ENCODE peak calls at places on chromosomes 4 and X, in five cellular contexts. U, T, X, B and J are unnamed samples.
A peak's percentile ranks its signal among the peaks of the same experiment; 100 is the strongest.

GRCh38 chrX:73267206-73267605 is 52.6 kb upstream of the NAP1L2 start:
- DNase-seq in X (no peak), T (no peak), U (no peak), B (no peak), J (no peak)

GRCh38 chr4:186074189-186074588 is 5.2 kb downstream of the TLR3 start:
- DNase-seq in T (no peak), X (no peak), U (no peak), B (no peak), J (no peak)

GRCh38 chr4:113692809-113693411 is 68.6 kb downstream of the CAMK2D start:
- DNase-seq in U (no peak), T (no peak), B (no peak), X (no peak), J (no peak)

GRCh38 chr4:128308986-128309385 is 21.4 kb upstream of the PGRMC2 start:
- DNase-seq in U (no peak), X (no peak), T (no peak), B (peak; percentile 42), J (no peak)

GRCh38 chrX:57289089-57289488 is 2.6 kb downstream of the FAAH2 start:
- DNase-seq in U (peak; percentile 53), B (no peak), X (peak; percentile 0), T (no peak), J (no peak)

GRCh38 chr4:18014269-18014668 is 7.3 kb downstream of the LCORL start:
- DNase-seq in T (no peak), X (no peak), B (no peak), U (no peak), J (no peak)

GRCh38 chr4:54085284-54085683 is 14.7 kb upstream of the GSX2 start:
- DNase-seq in T (peak; percentile 50), X (peak; percentile 84), U (peak; percentile 96), B (peak; percentile 91), J (peak; percentile 87)

GRCh38 chr4:40887690-40888089 is 137.9 kb downstream of the NSUN7 start:
- DNase-seq in T (no peak), U (peak; percentile 18), X (no peak), B (peak; percentile 59), J (no peak)

GRCh38 chr4:183360161-183360919 is 38.1 kb upstream of the CLDN24 start:
- DNase-seq in U (peak; percentile 39), X (no peak), B (peak; percentile 70), T (no peak), J (no peak)

GRCh38 chr4:5685296-5685695 is 23.1 kb downstream of the EVC2 start:
- DNase-seq in T (no peak), U (no peak), X (no peak), B (no peak), J (no peak)

GRCh38 chrX:124328765-124329164 is 3.7 kb upstream of the TEX13D start:
- DNase-seq in T (no peak), U (peak; percentile 75), X (no peak), B (no peak), J (peak; percentile 2)

GRCh38 chrX:109954333-109954732 is 48.6 kb upstream of the TMEM164 start:
- DNase-seq in U (no peak), B (peak; percentile 72), X (no peak), T (no peak), J (peak; percentile 16)

GRCh38 chr4:56976283-56976877 is 1.0 kb downstream of the NOA1 start:
- DNase-seq in B (no peak), X (peak; percentile 2), U (peak; percentile 13), T (no peak), J (no peak)

GRCh38 chr4:40563401-40563800 is 66.3 kb downstream of the RBM47 start:
- DNase-seq in U (no peak), T (no peak), B (no peak), X (no peak), J (no peak)

GRCh38 chrX:149504226-149504914 is 736 bp downstream of the IDS start:
- DNase-seq in B (no peak), T (no peak), U (no peak), X (no peak), J (no peak)
- TF ChIP-seq CTCF in B (no peak), T (no peak), U (peak; percentile 8), X (peak; percentile 29), J (no peak)

DNA sequence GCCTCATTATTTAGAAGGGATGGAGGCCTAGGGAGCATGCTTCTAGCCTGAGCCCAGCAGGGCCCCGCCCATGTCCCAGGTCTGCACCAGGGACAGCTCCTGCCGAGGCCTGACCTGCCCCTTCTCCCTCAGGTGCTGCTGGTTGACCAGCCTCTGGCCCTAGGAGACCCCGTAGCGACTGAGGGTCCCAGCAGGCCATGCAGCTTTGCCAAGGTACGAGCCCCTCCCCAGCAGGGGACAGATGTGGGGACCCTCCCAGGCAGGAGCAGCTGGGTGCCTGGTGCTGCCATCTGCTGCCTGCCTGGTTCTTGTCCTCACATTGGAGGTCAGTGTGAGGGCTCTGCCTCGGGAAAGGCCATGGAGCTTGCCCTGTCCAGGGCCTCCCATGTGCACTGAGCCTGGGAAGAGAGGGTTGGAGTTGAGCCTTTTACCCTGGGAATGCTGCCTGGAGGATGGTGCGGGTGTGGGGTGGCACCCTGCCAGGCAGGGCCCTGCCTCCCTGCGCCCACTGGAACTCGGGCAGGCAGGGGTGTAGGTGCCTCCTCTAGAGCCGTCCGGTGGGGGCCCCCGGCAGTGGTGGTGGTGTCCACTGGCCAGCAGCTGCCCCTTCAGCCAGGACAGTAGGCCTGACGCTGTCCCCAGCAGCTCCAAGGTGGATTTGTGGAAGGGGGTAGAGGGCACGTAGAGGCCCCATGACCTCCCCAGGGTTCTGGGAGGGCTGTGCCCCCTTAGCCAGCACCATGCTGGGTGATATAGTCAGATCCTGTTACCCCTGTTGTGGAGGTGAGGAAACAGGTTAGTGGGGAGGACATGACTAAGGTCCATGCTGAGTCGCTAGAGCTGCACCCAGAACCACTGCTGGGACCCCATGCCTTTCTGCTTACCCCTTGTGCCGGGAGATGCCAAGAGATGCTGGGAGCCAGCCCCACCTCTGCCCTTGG is 2.2 kb upstream of the MSANTD1 start:
- DNase-seq in T (no peak), B (no peak), U (no peak), X (no peak), J (no peak)
- TF ChIP-seq CTCF in T (no peak), B (no peak), U (no peak), X (peak; percentile 20), J (no peak)

GRCh38 chr4:122914292-122914904 is 8.0 kb downstream of the NUDT6 start:
- DNase-seq in B (peak; percentile 76), U (peak; percentile 70), T (no peak), X (no peak), J (no peak)
- TF ChIP-seq CTCF in B (peak; percentile 53), U (peak; percentile 59), T (peak; percentile 46), X (peak; percentile 86), J (peak; percentile 49)

GRCh38 chr4:134906404-134907023 is 704.9 kb upstream of the PABPC4L start:
- DNase-seq in T (no peak), X (no peak), B (peak; percentile 25), U (peak; percentile 34), J (no peak)
- TF ChIP-seq CTCF in T (peak; percentile 25), X (peak; percentile 30), B (peak; percentile 38), U (peak; percentile 54), J (peak; percentile 49)

DNA sequence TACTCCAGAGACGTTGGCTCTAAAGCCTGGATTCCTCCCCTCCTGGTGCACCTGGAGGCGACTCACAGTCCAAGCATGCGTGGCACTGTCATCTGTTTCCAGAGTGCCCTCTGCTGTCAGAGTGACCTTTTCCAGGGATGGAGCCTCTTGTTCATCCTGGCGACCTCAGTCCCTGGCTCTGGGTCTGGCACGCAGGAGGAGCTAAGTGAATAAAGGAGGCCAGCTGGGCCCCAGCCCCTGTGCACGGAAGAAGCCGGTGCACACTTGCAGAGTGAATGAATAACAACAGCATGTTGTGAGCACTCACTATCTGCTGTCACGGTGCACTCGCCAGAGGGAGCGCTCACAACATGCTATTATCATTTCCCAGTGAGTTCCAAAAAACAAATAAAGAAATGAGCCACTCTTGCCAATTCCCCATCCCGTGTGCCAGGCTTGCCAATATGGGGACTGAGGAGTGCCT is 27.8 kb upstream of the PSAPL1 start:
- DNase-seq in U (no peak), B (peak; percentile 1), X (peak; percentile 25), T (peak; percentile 30), J (peak; percentile 60)
- TF ChIP-seq CTCF in U (peak; percentile 12), B (no peak), X (peak; percentile 57), T (peak; percentile 31), J (peak; percentile 69)

GRCh38 chr4:98341309-98341708 is 80.1 kb downstream of the RAP1GDS1 start:
- DNase-seq in B (peak; percentile 45), U (no peak), X (no peak), T (no peak), J (no peak)
- TF ChIP-seq CTCF in B (peak; percentile 8), U (no peak), X (peak; percentile 8), T (no peak), J (no peak)

DNA sequence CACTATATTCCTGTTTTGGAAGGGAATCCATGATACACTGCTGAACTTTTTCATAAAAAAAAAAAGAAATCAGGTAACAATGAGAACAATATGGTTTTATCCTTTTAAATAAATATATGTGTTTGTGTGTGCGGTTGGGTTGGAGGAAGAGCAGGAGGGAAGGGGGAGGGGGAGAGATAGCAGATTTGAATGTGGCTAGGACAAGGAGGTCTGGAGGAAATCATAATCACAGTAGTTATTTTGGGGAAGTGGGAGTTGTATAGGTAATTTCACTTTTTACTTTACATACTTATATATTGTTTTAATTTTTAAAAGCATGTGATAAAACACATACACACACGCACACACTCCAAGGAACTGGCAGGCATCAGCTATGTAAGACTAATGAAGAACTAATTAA is 134.5 kb upstream of the MBNL3 start:
- DNase-seq in X (no peak), U (no peak), B (no peak), T (no peak), J (no peak)
- TF ChIP-seq CTCF in X (no peak), U (no peak), B (no peak), T (no peak), J (no peak)

GRCh38 chrX:69285881-69286545 is 120.8 kb upstream of the PJA1 start:
- DNase-seq in X (no peak), B (peak; percentile 36), T (peak; percentile 49), U (peak; percentile 38), J (peak; percentile 59)
- TF ChIP-seq CTCF in X (peak; percentile 78), B (peak; percentile 63), T (peak; percentile 84), U (peak; percentile 72), J (peak; percentile 83)

DNA sequence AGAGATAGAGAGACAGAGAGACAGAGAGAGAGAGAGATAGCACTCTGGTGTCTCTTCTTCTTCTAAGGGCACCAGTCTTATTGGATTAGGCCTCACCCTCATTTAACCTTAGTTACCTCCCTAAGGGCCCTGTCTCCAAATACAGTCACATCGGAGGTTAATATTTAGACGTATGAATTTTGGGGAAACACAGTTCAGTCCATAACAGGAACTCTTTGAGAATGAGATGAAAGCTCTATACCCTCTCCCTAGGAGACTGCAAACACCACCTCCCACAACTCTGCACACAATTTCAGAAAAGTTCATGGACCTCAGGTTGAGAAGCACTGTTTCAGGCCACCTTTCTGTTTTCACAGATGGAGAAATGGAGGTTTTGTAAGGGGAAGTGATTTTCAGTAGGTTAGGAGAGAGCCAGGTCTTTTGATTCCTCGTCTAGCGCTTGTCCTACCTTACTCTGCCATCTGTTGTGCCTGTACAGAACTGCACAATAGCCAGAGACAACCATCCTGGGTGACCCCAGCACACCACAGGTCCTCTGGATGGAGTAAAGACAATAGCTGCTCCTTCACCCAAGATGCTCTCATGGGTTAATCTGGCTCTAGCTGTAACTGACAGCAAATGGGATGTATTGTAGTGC is 16.9 kb upstream of the LOC101059915 start:
- DNase-seq in X (no peak), U (no peak), B (no peak), T (no peak), J (no peak)
- TF ChIP-seq CTCF in X (peak; percentile 33), U (peak; percentile 6), B (peak; percentile 11), T (no peak), J (no peak)